ENCODE peak calls at places on chromosomes 5 and 9, in four cellular contexts. W is HCT116, D is Peyer's patch, M is heart left ventricle. Z is an unnamed sample.

GRCh38 chr5:37717613-37718431 is 122.0 kb downstream of the GDNF start:
- DNase-seq in M (peak), D (peak), W (no peak), Z (no peak)

GRCh38 chr5:58048954-58049353 is 410.9 kb downstream of the PLK2 start:
- DNase-seq in M (no peak), W (no peak), D (no peak), Z (no peak)

GRCh38 chr9:108762348-108763055 is 93.3 kb downstream of the ACTL7B start:
- DNase-seq in M (no peak), W (no peak), D (no peak), Z (no peak)

GRCh38 chr9:137286980-137287383 is 9.5 kb downstream of the TOR4A start:
- DNase-seq in D (peak), M (peak), W (peak), Z (no peak)

GRCh38 chr5:141623621-141624020 is 4.8 kb upstream of the DIAPH1 start:
- DNase-seq in W (no peak), D (no peak), M (no peak), Z (no peak)

GRCh38 chr9:94144394-94144793 is 60.1 kb downstream of the PTPDC1 start:
- DNase-seq in W (no peak), M (no peak), D (no peak), Z (no peak)

GRCh38 chr9:70438341-70438924 is 24.0 kb upstream of the KLF9 start:
- DNase-seq in D (peak), W (peak), M (peak), Z (no peak)

GRCh38 chr5:115402822-115403577 is 106.5 kb upstream of the CCDC112 start:
- DNase-seq in M (no peak), D (no peak), W (no peak), Z (no peak)

GRCh38 chr9:128026255-128027165 is 40.6 kb downstream of the NAIF1 start:
- DNase-seq in D (peak), W (no peak), M (no peak), Z (no peak)

GRCh38 chr5:170355601-170356098 is 33.5 kb downstream of the KCNMB1 start:
- DNase-seq in D (no peak), M (peak), W (no peak), Z (no peak)

GRCh38 chr9:116209406-116210116 is 56.0 kb downstream of the PAPPA start:
- DNase-seq in M (no peak), W (no peak), D (no peak), Z (no peak)

DNA sequence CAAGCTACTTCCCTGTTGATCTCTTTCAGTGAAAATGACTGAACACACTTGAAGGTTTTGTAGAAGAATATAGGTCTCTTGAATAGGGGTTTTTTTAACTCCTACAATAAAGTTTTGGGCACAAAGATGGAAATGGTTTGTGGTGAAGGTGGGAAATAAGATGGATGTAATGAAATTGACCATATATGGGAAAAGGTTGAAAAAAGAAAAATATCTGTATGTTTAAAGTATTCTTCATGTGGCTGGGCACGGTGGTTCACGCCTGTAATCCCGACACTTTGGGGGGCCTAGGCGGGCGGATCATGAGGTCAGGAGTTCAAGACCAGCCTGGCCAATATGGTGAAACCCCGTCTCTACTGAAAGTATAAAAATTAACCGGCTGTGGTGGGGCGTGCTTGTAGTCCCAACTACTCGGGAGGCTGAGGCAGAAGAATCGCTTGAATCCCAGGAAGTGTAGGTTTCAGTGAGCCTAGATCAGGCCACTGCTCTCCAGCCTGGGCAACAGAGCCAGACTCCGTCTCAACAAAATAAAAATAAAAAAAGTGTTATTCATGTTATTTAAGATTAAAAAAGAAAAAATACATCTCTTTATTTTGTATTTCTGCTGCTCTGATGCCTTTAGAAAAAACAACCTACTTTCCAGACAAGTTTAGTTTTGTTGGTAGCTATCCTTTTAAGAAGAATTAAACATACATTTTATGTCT is 2.2 kb downstream of the RBM27 start:
- DNase-seq in W (no peak), M (no peak), D (no peak), Z (no peak)
- H3K4me3 ChIP-seq in W (no peak), M (no peak), D (no peak), Z (no peak)

DNA sequence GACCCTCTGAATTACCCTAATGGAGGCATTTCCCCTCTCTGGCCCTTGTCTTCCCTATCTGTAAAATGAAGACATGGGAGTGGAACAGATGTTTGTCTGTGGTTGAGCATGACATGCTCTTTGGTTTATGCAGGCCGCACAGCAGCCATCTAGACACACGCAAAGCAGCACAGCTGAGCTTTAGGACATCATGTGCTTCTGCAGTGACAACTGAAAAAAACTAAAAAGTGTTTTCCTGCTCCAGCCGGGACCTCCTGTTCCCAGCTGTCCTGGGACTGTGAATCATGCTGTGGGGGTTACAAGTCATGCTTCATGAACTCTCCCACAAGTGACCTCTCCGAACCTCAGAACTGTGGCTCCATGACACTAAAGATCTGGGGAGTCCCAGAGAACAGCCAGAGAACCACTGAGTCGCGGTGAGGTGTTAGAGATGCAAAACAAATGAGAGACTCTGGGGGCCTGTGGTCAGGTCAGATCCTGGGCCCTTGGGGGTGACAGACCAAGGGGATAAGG is 1.7 kb downstream of the SMIM3 start:
- DNase-seq in M (peak), D (peak), W (no peak), Z (no peak)
- TF ChIP-seq POLR2A in M (no peak), D (peak), W (no peak), Z (no peak)

DNA sequence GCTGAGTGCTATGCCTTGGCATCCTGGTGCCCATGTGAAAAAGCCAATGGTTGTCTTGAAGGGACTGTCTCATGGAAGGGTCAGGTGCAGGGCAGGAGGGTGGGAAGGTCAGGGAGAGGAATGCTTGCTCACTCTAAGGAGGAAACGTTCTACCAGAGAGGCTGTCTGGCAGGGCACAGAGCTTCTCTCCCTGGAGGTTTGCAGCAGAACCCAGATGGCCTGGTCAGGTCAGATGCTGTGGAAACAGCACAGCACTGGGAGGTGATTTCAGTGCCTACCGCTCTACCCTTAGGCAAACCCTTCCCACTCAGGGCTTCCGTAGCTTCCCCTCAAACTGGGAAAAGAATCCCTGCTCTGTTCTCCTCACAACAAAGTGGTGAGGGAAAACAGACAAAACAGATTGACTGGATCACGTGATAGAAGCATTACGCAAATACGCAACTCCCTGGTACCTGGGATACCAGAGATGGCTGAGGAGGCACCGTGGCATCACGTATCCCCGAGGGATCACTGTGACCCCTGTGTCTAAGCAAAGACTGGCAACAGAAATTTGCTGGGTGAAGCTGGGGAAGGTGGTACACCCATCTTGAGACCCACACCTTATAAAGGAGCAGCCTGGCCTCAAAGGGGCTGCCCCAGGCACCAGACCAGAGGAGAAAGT is 3.9 kb upstream of the MGAT1 start:
- DNase-seq in W (no peak), M (no peak), D (peak), Z (no peak)
- H3K4me3 ChIP-seq in W (no peak), M (no peak), D (peak), Z (peak)

GRCh38 chr9:4984571-4985375 is at the start of gene JAK2:
- DNase-seq in D (peak), M (peak), W (peak), Z (peak)
- TF ChIP-seq POLR2A in D (peak), M (no peak), W (peak), Z (no peak)

GRCh38 chr5:33891731-33892418 is at the start of gene ADAMTS12:
- DNase-seq in D (no peak), W (no peak), M (peak), Z (no peak)
- H3K4me3 ChIP-seq in D (peak), W (no peak), M (peak), Z (peak)

DNA sequence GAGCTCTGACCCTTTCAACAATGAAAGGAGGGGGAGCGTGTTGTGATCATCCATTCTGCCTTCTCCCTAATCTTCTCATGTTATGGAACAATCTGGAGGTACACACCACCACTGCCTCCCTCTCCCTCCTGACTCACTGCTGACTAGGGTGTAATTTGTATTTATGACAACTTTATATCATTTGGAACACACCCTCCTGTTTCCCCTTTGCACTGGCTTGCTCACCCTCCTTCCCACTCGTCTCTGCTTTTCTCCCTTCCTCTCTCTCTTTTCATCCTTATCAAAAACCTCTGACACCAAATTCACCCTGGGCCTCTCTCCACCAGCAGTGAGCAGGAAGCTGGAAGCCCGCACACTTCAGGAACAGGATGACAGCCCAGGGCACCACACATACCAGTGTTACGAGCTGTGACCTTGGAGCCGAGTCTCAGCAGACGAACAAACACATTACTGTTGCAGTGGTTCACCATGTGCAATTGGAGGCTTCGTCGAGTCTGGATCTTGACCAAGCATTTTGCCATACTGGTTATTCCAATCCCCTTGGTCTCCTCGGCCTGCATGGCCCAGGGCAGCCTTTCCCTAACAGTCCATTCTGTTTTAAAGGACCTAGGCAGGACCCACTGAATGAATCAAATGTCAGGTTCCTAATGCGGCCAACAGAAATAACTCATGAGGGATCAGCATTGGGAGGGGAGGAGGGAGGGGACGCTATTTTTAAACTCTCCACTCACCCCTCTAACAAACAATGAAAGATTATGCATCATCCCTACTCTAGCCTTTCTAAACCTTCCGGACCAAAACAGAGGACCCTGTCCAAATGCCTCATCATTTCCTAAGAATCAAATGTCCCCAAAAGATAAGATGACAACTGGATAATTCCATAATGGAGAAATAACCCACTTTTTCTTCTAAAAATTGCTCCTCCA is 203.9 kb upstream of the RASEF start:
- DNase-seq in M (peak), W (no peak), D (peak), Z (no peak)
- TF ChIP-seq POLR2A in M (no peak), W (no peak), D (no peak), Z (no peak)

Z was measured in vagina.